ENCODE peak calls at places on chromosomes 1 and 21, in six cellular contexts. X is HCT116, K is SK-N-SH, Z is K562, E is HepG2, A is GM12878. J is an unnamed sample.

GRCh38 chr1:24905979-24906720 is 23.9 kb downstream of the RUNX3 start:
- DNase-seq in E (no peak), X (no peak), A (no peak), Z (no peak), K (no peak), J (no peak)

GRCh38 chr1:81708239-81708638 is 92.5 kb upstream of the ADGRL2 start:
- DNase-seq in X (no peak), Z (no peak), E (no peak), A (no peak), K (no peak), J (no peak)

GRCh38 chr21:46118305-46118870 is 20.5 kb downstream of the COL6A2 start:
- DNase-seq in X (no peak), E (no peak), Z (no peak), A (no peak), K (peak; percentile 28), J (no peak)

GRCh38 chr1:233730809-233731208 is 116.9 kb downstream of the KCNK1 start:
- DNase-seq in A (no peak), Z (peak; percentile 41), K (no peak), X (no peak), E (no peak), J (no peak)

GRCh38 chr1:56029329-56030003 is 549.9 kb downstream of the PLPP3 start:
- DNase-seq in A (peak; percentile 5), X (no peak), K (no peak), Z (no peak), E (peak; percentile 23), J (no peak)

GRCh38 chr1:97433520-97434175 is 487.2 kb downstream of the DPYD start:
- DNase-seq in X (no peak), E (no peak), Z (no peak), K (peak; percentile 8), A (no peak), J (no peak)

GRCh38 chr1:178434360-178434759 is 62.4 kb downstream of the CLEC20A start:
- DNase-seq in Z (no peak), A (no peak), E (no peak), K (no peak), X (no peak), J (peak; percentile 42)

GRCh38 chr1:48092401-48092800 is 95.2 kb upstream of the TRABD2B start:
- DNase-seq in E (no peak), Z (no peak), X (no peak), A (no peak), K (no peak), J (no peak)

GRCh38 chr1:71667224-71667623 is 586.4 kb upstream of the ZRANB2 start:
- DNase-seq in X (no peak), E (no peak), K (no peak), A (no peak), Z (no peak), J (no peak)

GRCh38 chr1:180925471-180926051 is 12.9 kb downstream of the KIAA1614 start:
- DNase-seq in E (peak; percentile 84), X (no peak), K (no peak), Z (no peak), A (no peak), J (no peak)

GRCh38 chr1:48661726-48662483 is 114.8 kb downstream of the BEND5 start:
- DNase-seq in A (no peak), K (no peak), X (no peak), Z (no peak), E (no peak), J (no peak)

GRCh38 chr21:46317710-46318463 is 5.8 kb downstream of the C21orf58 start:
- DNase-seq in K (no peak), A (no peak), Z (no peak), X (no peak), E (no peak), J (peak; percentile 65)

GRCh38 chr1:98119793-98120192 is 199.0 kb upstream of the DPYD start:
- DNase-seq in A (no peak), Z (no peak), E (no peak), K (no peak), X (no peak), J (peak; percentile 2)

GRCh38 chr1:110672001-110672752 is 2.6 kb downstream of the KCNA3 start:
- DNase-seq in A (no peak), K (peak; percentile 83), Z (peak; percentile 24), E (no peak), X (no peak), J (no peak)

GRCh38 chr1:78408830-78409229 is 81.9 kb upstream of the PTGFR start:
- DNase-seq in Z (no peak), X (no peak), A (no peak), E (no peak), K (no peak), J (no peak)

GRCh38 chr1:43414634-43415223 is 25.0 kb downstream of the SZT2 start:
- DNase-seq in Z (peak; percentile 90), X (peak; percentile 48), E (peak; percentile 62), A (no peak), K (peak; percentile 72), J (peak; percentile 50)

GRCh38 chr21:28375708-28376385 is 616.8 kb downstream of the LTN1 start:
- DNase-seq in A (no peak), K (no peak), E (no peak), Z (no peak), X (no peak), J (no peak)

GRCh38 chr1:53111073-53111556 is 31.3 kb downstream of the SLC1A7 start:
- DNase-seq in A (no peak), Z (peak; percentile 24), E (peak; percentile 71), X (no peak), K (no peak), J (peak; percentile 9)

GRCh38 chr1:110548381-110548780 is 29.4 kb upstream of the KCNA10 start:
- DNase-seq in A (no peak), X (peak; percentile 22), E (peak; percentile 41), Z (peak; percentile 53), K (peak; percentile 51), J (peak; percentile 43)

GRCh38 chr1:66374561-66375111 is 159.3 kb upstream of the SGIP1 start:
- DNase-seq in K (no peak), A (peak; percentile 96), E (no peak), Z (no peak), X (no peak), J (no peak)

GRCh38 chr1:21764615-21765423 is 18.1 kb downstream of the USP48 start:
- DNase-seq in Z (peak; percentile 80), K (peak; percentile 15), A (no peak), E (no peak), X (no peak), J (no peak)

GRCh38 chr1:202959276-202959620 is 1.1 kb upstream of the ADIPOR1 start:
- DNase-seq in X (peak; percentile 43), K (no peak), E (peak; percentile 74), Z (peak; percentile 73), A (no peak), J (no peak)

GRCh38 chr1:202954057-202954745 is 3.9 kb downstream of the ADIPOR1 start:
- DNase-seq in K (no peak), X (no peak), A (no peak), E (no peak), Z (no peak), J (no peak)

GRCh38 chr1:202961220-202961880 is 3.2 kb upstream of the ADIPOR1 start:
- DNase-seq in K (no peak), A (no peak), E (no peak), Z (no peak), X (no peak), J (no peak)

GRCh38 chr1:202957733-202958543 is at the start of gene ADIPOR1:
- DNase-seq in Z (peak; percentile 96), E (peak; percentile 71), K (peak; percentile 99), A (peak; percentile 32), X (peak; percentile 66), J (peak; percentile 100)

DNA sequence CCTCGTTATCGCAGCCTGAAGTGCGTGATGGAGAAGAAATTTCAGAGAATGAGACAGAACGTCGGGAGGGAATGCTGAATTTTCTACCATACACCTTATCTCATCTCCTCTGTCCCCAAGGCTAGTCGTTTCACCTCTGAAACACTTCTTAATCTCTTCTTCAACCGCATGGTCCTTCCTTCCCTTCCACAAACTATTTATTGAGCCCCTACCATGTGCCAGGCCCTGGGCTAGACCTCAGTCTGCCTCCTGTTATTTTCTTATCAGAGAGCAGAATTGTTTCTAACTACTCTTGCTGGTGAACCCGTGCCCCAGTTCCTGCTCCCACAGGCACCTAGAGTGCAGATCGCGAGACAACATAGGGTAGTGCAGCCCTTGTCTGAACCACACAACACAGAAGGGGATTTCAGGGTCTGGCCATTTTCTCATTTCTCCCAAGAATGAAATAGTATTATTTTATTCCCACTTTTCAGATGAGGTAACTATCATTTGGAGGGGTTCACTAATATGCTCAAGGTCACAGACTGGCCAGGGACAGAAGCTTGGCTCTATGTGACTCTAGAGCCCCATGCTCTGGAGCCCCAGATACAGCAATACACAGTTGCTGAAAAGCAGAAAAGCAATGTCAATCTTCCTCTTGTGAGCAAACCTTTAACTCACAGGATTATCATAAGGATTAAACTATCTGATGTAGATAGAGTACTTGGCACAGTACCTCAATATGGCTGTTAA is 598 bp upstream of the ADIPOR1 start:
- DNase-seq in Z (no peak), K (peak; percentile 40), X (no peak), E (no peak), A (no peak), J (no peak)
- TF ChIP-seq JUND in Z (no peak), K (no peak), X (no peak), E (no peak), A (no peak), J (no peak)

GRCh38 chr1:68217060-68217554 is 15.2 kb downstream of the WLS start:
- DNase-seq in K (no peak), X (no peak), E (no peak), A (no peak), Z (no peak), J (no peak)
- TF ChIP-seq JUND in K (no peak), X (no peak), E (no peak), A (no peak), Z (no peak), J (no peak)

GRCh38 chr1:64309468-64309867 is 106.0 kb downstream of the UBE2U start:
- DNase-seq in Z (no peak), X (no peak), A (no peak), E (no peak), K (no peak), J (no peak)
- TF ChIP-seq JUND in Z (no peak), X (no peak), A (no peak), E (no peak), K (no peak), J (no peak)

GRCh38 chr1:167687919-167688519 is 33.8 kb upstream of the MPZL1 start:
- DNase-seq in K (peak; percentile 76), Z (peak; percentile 89), E (peak; percentile 61), X (peak; percentile 72), A (peak; percentile 80), J (peak; percentile 89)
- TF ChIP-seq JUND in K (no peak), Z (peak; percentile 14), E (no peak), X (no peak), A (no peak), J (no peak)

GRCh38 chr1:8639165-8639564 is 178.3 kb downstream of the RERE start:
- DNase-seq in Z (no peak), A (no peak), K (no peak), X (no peak), E (no peak), J (no peak)
- TF ChIP-seq JUND in Z (no peak), A (no peak), K (no peak), X (no peak), E (no peak), J (no peak)

GRCh38 chr1:54795100-54795665 is 5.9 kb downstream of the TTC22 start:
- DNase-seq in A (no peak), K (peak; percentile 57), E (no peak), Z (no peak), X (no peak), J (peak; percentile 31)
- TF ChIP-seq JUND in A (no peak), K (no peak), E (no peak), Z (no peak), X (no peak), J (no peak)